ENCODE peak calls at places on chromosomes 11 and 22, in four cellular contexts. A is NT2/D1; I is naive thymus-derived CD4-positive, alpha-beta T cell; E is sigmoid colon. Y is an unnamed sample.
A peak's percentile ranks its signal among the peaks of the same experiment; 100 is the strongest.

GRCh38 chr11:34302046-34302921 is 55.5 kb downstream of the ABTB2 start:
- DNase-seq in A (no peak), I (no peak), E (no peak), Y (no peak)

GRCh38 chr11:36500315-36500721 is 9.8 kb downstream of the TRAF6 start:
- DNase-seq in A (no peak), I (no peak), E (no peak), Y (peak; percentile 63)

GRCh38 chr22:26139320-26139719 is 29.9 kb upstream of the SEZ6L start:
- DNase-seq in A (no peak), I (no peak), E (no peak), Y (no peak)

GRCh38 chr11:44333271-44334218 is 23.6 kb upstream of the ALX4 start:
- DNase-seq in A (no peak), I (no peak), E (no peak), Y (no peak)

GRCh38 chr22:31272522-31273446 is 19.5 kb downstream of the PIK3IP1 start:
- DNase-seq in A (peak; percentile 58), I (no peak), E (peak; percentile 74), Y (peak; percentile 59)

GRCh38 chr11:7672276-7672959 is 882 bp downstream of the CYB5R2 start:
- DNase-seq in A (no peak), I (no peak), E (no peak), Y (no peak)

GRCh38 chr11:117498791-117499190 is 171.1 kb downstream of the CEP164 start:
- DNase-seq in A (no peak), I (no peak), E (no peak), Y (no peak)

GRCh38 chr11:112459001-112459400 is 198.3 kb upstream of the PLET1 start:
- DNase-seq in A (no peak), I (no peak), E (no peak), Y (no peak)

GRCh38 chr11:10550988-10551657 is 10.1 kb upstream of the RNF141 start:
- DNase-seq in A (no peak), I (no peak), E (no peak), Y (no peak)

GRCh38 chr11:74311352-74311926 is at the start of gene P4HA3:
- DNase-seq in A (peak; percentile 16), I (no peak), E (peak; percentile 81), Y (peak; percentile 15)

GRCh38 chr11:19753451-19754041 is 40.9 kb downstream of the NAV2 start:
- DNase-seq in A (no peak), I (no peak), E (no peak), Y (no peak)

GRCh38 chr11:11279956-11280689 is 72.9 kb downstream of the CSNK2A3 start:
- DNase-seq in A (peak; percentile 36), I (no peak), E (peak; percentile 49), Y (peak; percentile 67)

GRCh38 chr22:48370508-48371325 is 1457.0 kb downstream of the BRD1 start:
- DNase-seq in A (no peak), I (no peak), E (peak; percentile 28), Y (no peak)

GRCh38 chr11:83464181-83464580 is 178.0 kb upstream of the CCDC90B start:
- DNase-seq in A (no peak), I (no peak), E (no peak), Y (no peak)

GRCh38 chr22:39292561-39293074 is 26.8 kb downstream of the RPL3 start:
- DNase-seq in A (no peak), I (no peak), E (peak; percentile 93), Y (no peak)

GRCh38 chr11:93737904-93738612 is 3.2 kb downstream of the TAF1D start:
- DNase-seq in A (no peak), I (no peak), E (no peak), Y (peak; percentile 35)

GRCh38 chr11:68933605-68934320 is 30.1 kb downstream of the IGHMBP2 start:
- DNase-seq in A (no peak), I (no peak), E (no peak), Y (no peak)

GRCh38 chr22:42376721-42377177 is 55.5 kb downstream of the NFAM1 start:
- DNase-seq in A (peak; percentile 73), I (no peak), E (peak; percentile 92), Y (no peak)

GRCh38 chr11:47377571-47378010 is 756 bp downstream of the SPI1 start:
- DNase-seq in A (no peak), I (no peak), E (no peak), Y (no peak)

GRCh38 chr11:120096756-120097191 is 41.1 kb downstream of the TRIM29 start:
- DNase-seq in A (no peak), I (no peak), E (no peak), Y (no peak)

GRCh38 chr11:123519055-123519796 is 89.2 kb downstream of the GRAMD1B start:
- DNase-seq in A (no peak), I (no peak), E (no peak), Y (no peak)

GRCh38 chr11:83068573-83068972 is 3.1 kb downstream of the RAB30 start:
- DNase-seq in A (no peak), I (no peak), E (no peak), Y (no peak)

DNA sequence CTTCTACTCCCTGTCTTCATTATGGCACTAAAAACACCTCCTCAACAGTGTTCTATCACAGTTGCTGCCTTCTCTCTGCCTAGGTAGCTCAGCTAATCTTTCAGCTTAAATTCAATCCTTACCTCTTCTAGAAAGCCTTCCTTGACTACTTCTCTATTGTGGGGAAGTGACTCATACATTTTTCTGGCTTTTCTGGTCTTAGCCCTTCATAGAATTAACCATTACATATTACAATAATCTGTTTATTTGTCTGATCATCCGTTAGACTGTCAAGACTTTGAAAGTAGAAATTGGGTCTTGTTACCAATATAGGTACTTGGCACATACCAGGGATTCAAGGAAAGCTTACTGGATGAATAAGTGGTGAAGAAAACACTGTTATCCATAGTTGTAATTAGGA is 89.6 kb downstream of the FANCF start:
- DNase-seq in A (no peak), I (no peak), E (no peak), Y (no peak)
- H3K4me3 ChIP-seq in A (no peak overlapping the region), I (no peak overlapping the region), E (no peak overlapping the region), Y (no peak overlapping the region)

GRCh38 chr22:45783021-45783420 is 111.4 kb downstream of the ATXN10 start:
- DNase-seq in A (no peak), I (no peak), E (no peak), Y (no peak)

GRCh38 chr22:45781941-45782340 is 110.3 kb downstream of the ATXN10 start:
- DNase-seq in A (no peak), I (no peak), E (no peak), Y (no peak)

GRCh38 chr22:45785458-45785857 is 113.8 kb downstream of the ATXN10 start:
- DNase-seq in A (no peak), I (no peak), E (no peak), Y (peak; percentile 40)

GRCh38 chr22:45783690-45784089 is 112.1 kb downstream of the ATXN10 start:
- DNase-seq in A (no peak), I (no peak), E (no peak), Y (no peak)

GRCh38 chr22:45784357-45785277 is 113.0 kb downstream of the ATXN10 start:
- DNase-seq in A (no peak), I (no peak), E (no peak), Y (peak; percentile 74)
- H3K4me3 ChIP-seq in A (no peak overlapping the region), I (no peak overlapping the region), E (no peak overlapping the region), Y (peak overlapping the region; percentile 19)

DNA sequence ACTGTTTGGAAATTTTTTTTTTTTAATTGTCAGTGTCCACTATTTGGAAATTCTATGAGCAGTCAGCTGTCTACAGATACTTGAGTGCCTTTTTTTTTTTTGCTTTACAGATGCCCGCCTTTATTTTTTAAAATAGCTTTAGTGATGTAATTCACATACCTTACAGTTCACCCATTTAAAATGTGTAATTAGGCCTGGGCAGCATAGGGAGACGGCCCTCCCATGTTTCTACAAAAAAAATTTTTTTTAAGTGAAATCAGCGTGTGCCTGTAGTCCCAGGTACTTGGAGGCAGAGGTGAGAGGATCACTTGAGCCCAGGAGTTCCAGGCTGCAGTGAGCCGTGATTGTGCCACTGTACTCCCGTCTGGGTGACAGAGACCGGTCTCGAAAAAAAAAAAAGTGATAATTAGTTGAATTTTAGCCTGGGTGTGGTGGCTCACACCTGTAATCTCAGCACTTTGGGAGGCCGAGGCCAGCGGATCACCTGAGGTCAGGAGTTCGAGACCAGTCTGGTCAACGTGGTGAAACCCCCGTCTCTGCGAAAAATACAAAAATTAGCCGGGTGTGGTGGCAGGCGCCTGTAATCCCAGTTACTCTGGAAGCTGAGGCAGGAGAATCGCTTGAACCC is 1.5 kb downstream of the ZNF143 start:
- DNase-seq in A (no peak), I (no peak), E (no peak), Y (no peak)
- H3K4me3 ChIP-seq in A (peak overlapping the region; percentile 79), I (peak overlapping the region; percentile 93), E (peak overlapping the region; percentile 65), Y (peak overlapping the region; percentile 79)

GRCh38 chr11:109338131-109338530 is 83.9 kb upstream of the C11orf87 start:
- DNase-seq in A (no peak), I (no peak), E (no peak), Y (no peak)
- H3K4me3 ChIP-seq in A (no peak overlapping the region), I (no peak overlapping the region), E (no peak overlapping the region), Y (no peak overlapping the region)